ENCODE peak calls at places on chromosomes 3 and 15, in five cellular contexts. C, Q, T, S and Z are unnamed samples.

GRCh38 chr15:87986786-87987185 is 269.8 kb downstream of the NTRK3 start:
- DNase-seq in C (no peak), Q (no peak), T (no peak), S (no peak), Z (no peak)

GRCh38 chr3:69161587-69162196 is 39.3 kb upstream of the LMOD3 start:
- DNase-seq in C (peak), Q (no peak), T (peak), S (peak), Z (no peak)

GRCh38 chr3:87025636-87026035 is 34.7 kb upstream of the VGLL3 start:
- DNase-seq in C (no peak), Q (no peak), T (no peak), S (no peak), Z (no peak)

GRCh38 chr3:179840985-179841384 is 188.1 kb downstream of the USP13 start:
- DNase-seq in C (no peak), Q (no peak), T (no peak), S (no peak), Z (no peak)

GRCh38 chr3:139117883-139118760 is 73.4 kb upstream of the PRR23C start:
- DNase-seq in C (no peak), Q (no peak), T (no peak), S (no peak), Z (no peak)

GRCh38 chr3:116929534-116930222 is 220.1 kb downstream of the TUSC7 start:
- DNase-seq in C (no peak), Q (no peak), T (no peak), S (no peak), Z (no peak)

GRCh38 chr3:187737401-187738088 is 7.7 kb downstream of the BCL6 start:
- DNase-seq in C (no peak), Q (peak), T (peak), S (peak), Z (peak)

GRCh38 chr3:159872374-159873109 is 116.1 kb upstream of the IL12A start:
- DNase-seq in C (no peak), Q (no peak), T (no peak), S (no peak), Z (no peak)

GRCh38 chr3:45693941-45694521 is 4.8 kb downstream of the SACM1L start:
- DNase-seq in C (peak), Q (no peak), T (no peak), S (no peak), Z (no peak)